ENCODE peak calls at places on chromosomes 13 and 19, in five cellular contexts. N is stomach, Z is prostate gland, C is HCT116, L is suprapubic skin. M is an unnamed sample. For H3K9me3, the result is how much of the 10 kb centered on the place peaks cover.

GRCh38 chr13:45807520-45808099 is 43.9 kb downstream of the SIAH3 start:
- DNase-seq in N (peak), Z (peak), C (peak), L (no peak), M (no peak)

GRCh38 chr13:23622991-23623390 is 52.8 kb downstream of the TNFRSF19 start:
- DNase-seq in N (no peak), Z (no peak), C (no peak), L (no peak), M (no peak)

GRCh38 chr13:32033744-32034143 is 2.2 kb downstream of the FRY start:
- DNase-seq in N (no peak), Z (no peak), C (no peak), L (no peak), M (no peak)

GRCh38 chr13:111384441-111385181 is 64.2 kb downstream of the TEX29 start:
- DNase-seq in N (peak), Z (no peak), C (no peak), L (no peak), M (no peak)

GRCh38 chr19:19997656-19998268 is 41.5 kb downstream of the ZNF682 start:
- DNase-seq in N (peak), Z (peak), C (no peak), L (no peak), M (no peak)

GRCh38 chr13:37701306-37701705 is 102.7 kb upstream of the POSTN start:
- DNase-seq in N (no peak), Z (no peak), C (no peak), L (no peak), M (no peak)

GRCh38 chr19:42132030-42132628 is at the start of gene POU2F2:
- DNase-seq in N (peak), Z (no peak), C (no peak), L (no peak), M (no peak)

GRCh38 chr13:99384468-99384867 is 77.3 kb upstream of the GPR183 start:
- DNase-seq in N (no peak), Z (no peak), C (no peak), L (no peak), M (no peak)

GRCh38 chr13:113182046-113182445 is 23.6 kb downstream of the PROZ start:
- DNase-seq in N (no peak), Z (no peak), C (no peak), L (no peak), M (no peak)

GRCh38 chr19:16447015-16447384 is 24.8 kb downstream of the EPS15L1 start:
- DNase-seq in N (peak), Z (no peak), C (no peak), L (peak), M (peak)

GRCh38 chr19:1237754-1238372 is at the start of gene CBARP:
- DNase-seq in N (no peak), Z (peak), C (no peak), L (no peak), M (peak)

GRCh38 chr13:25847145-25847544 is 204.7 kb downstream of the SHISA2 start:
- DNase-seq in N (no peak), Z (no peak), C (no peak), L (no peak), M (no peak)

GRCh38 chr13:71869274-71869673 is 2.3 kb upstream of the DACH1 start:
- DNase-seq in N (no peak), Z (no peak), C (no peak), L (no peak), M (no peak)

GRCh38 chr19:38815059-38816001 is 2.6 kb upstream of the LGALS4 start:
- DNase-seq in N (no peak), Z (no peak), C (no peak), L (no peak), M (no peak)

GRCh38 chr13:99875391-99875790 is 96.2 kb downstream of the ZIC5 start:
- DNase-seq in N (no peak), Z (no peak), C (no peak), L (no peak), M (no peak)

GRCh38 chr19:9848060-9848459 is 12.9 kb downstream of the PIN1 start:
- DNase-seq in N (no peak), Z (no peak), C (no peak), L (no peak), M (no peak)

GRCh38 chr19:44748426-44749254 is at the start of gene BCL3:
- DNase-seq in N (peak), Z (peak), C (no peak), L (peak), M (peak)

GRCh38 chr19:38392707-38393308 is 4.3 kb downstream of the SPRED3 start:
- DNase-seq in N (peak), Z (no peak), C (no peak), L (no peak), M (no peak)

GRCh38 chr13:21671793-21672680 is 1.2 kb downstream of the FGF9 start:
- DNase-seq in N (no peak), Z (no peak), C (no peak), L (no peak), M (no peak)

GRCh38 chr19:31947436-31947835 is 398.0 kb upstream of the ZNF507 start:
- DNase-seq in N (no peak), Z (no peak), C (no peak), L (no peak), M (no peak)

GRCh38 chr19:49546825-49547565 is 19.2 kb downstream of the RCN3 start:
- DNase-seq in N (peak), Z (peak), C (peak), L (no peak), M (peak)

GRCh38 chr13:30895773-30896172 is 10.3 kb upstream of the MEDAG start:
- DNase-seq in N (no peak), Z (no peak), C (no peak), L (peak), M (peak)

GRCh38 chr19:17149393-17150135 is 65.6 kb upstream of the USE1 start:
- DNase-seq in N (no peak), Z (no peak), C (no peak), L (no peak), M (no peak)

GRCh38 chr19:22784051-22784450 is at the start of gene ZNF99:
- DNase-seq in N (no peak), Z (no peak), C (no peak), L (peak), M (peak)

GRCh38 chr19:19444694-19445155 is 39.2 kb downstream of the GATAD2A start:
- DNase-seq in N (peak), Z (no peak), C (no peak), L (no peak), M (no peak)

GRCh38 chr19:16342002-16342715 is 17.5 kb downstream of the KLF2 start:
- DNase-seq in N (no peak), Z (peak), C (no peak), L (no peak), M (no peak)

GRCh38 chr19:10284641-10285278 is 2.0 kb upstream of the ICAM4 start:
- DNase-seq in N (no peak), Z (no peak), C (no peak), L (no peak), M (no peak)

GRCh38 chr13:42056146-42056545 is 7.7 kb downstream of the DGKH start:
- DNase-seq in N (no peak), Z (no peak), C (no peak), L (no peak), M (no peak)

GRCh38 chr13:51953347-51953746 is 57.9 kb downstream of the ATP7B start:
- DNase-seq in N (no peak), Z (no peak), C (no peak), L (no peak), M (no peak)

GRCh38 chr19:35710784-35711723 is 6.7 kb downstream of the ZBTB32 start:
- DNase-seq in N (no peak), Z (no peak), C (no peak), L (no peak), M (no peak)

GRCh38 chr13:97493471-97493870 is 59.5 kb downstream of the RAP2A start:
- DNase-seq in N (no peak), Z (no peak), C (no peak), L (no peak), M (no peak)

GRCh38 chr13:111184685-111185401 is 69.7 kb downstream of the ARHGEF7 start:
- DNase-seq in N (no peak), Z (no peak), C (no peak), L (no peak), M (no peak)

GRCh38 chr13:45682494-45683008 is 19.6 kb upstream of the CBY2 start:
- DNase-seq in N (no peak), Z (no peak), C (no peak), L (no peak), M (no peak)

GRCh38 chr13:44523176-44524017 is 52.7 kb downstream of the TSC22D1 start:
- DNase-seq in N (no peak), Z (peak), C (peak), L (no peak), M (no peak)

GRCh38 chr13:33524086-33524485 is 238.5 kb upstream of the STARD13 start:
- DNase-seq in N (no peak), Z (no peak), C (no peak), L (no peak), M (no peak)

GRCh38 chr19:38496603-38497487 is 63.4 kb downstream of the RYR1 start:
- DNase-seq in N (no peak), Z (no peak), C (peak), L (no peak), M (no peak)

GRCh38 chr13:71252191-71252704 is 614.8 kb downstream of the DACH1 start:
- DNase-seq in N (no peak), Z (no peak), C (no peak), L (no peak), M (no peak)

GRCh38 chr13:99250977-99251825 is 7.0 kb downstream of the GPR18 start:
- DNase-seq in N (no peak), Z (no peak), C (no peak), L (no peak), M (no peak)

GRCh38 chr13:46403851-46404731 is 17.0 kb upstream of the RUBCNL start:
- DNase-seq in N (no peak), Z (no peak), C (no peak), L (no peak), M (no peak)

DNA sequence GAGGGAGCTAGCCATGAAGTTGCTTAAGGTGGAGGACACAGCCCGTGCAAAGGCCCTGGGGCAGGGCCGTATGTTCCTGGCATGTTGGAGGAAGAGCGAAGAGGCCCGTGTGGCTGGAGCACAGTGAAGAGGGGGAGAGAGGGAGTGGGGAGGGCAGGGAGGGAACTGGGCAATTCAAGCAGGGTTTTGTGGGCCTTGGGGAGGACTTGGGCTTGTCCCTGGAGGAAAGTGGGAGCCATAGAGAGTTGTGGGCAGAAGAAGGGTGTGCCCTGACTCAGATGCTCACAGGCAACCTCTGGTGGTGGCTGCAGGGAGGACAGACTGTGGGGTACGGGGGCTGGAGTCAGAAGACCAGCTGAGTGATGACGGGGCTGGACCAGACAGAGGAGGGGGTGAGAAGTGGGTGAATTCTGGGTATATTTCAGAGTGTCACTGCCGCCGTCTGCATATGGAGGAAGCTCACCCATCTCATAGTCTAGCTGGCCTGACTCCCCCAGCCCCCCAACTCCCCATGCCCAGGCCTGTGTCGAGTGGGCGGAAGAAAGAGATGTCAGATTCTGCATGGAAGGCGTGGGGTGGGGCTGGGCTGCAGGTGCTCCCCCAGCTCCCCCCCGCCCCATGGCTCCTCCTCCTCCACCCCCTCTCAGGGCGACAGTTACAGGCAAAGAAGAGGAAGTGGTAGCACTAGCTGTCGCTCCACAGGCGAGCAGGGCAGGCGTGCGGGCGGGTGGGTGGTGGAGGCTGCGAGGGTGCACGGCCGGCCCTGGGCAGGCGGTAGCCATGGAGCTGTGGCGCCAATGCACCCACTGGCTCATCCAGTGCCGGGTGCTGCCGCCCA is at the start of gene VAV1:
- DNase-seq in N (peak), Z (peak), C (no peak), L (peak), M (no peak)
- TF ChIP-seq POLR2AphosphoS5 in N (peak), Z (no peak), C (no peak), L (no peak), M (no peak)

DNA sequence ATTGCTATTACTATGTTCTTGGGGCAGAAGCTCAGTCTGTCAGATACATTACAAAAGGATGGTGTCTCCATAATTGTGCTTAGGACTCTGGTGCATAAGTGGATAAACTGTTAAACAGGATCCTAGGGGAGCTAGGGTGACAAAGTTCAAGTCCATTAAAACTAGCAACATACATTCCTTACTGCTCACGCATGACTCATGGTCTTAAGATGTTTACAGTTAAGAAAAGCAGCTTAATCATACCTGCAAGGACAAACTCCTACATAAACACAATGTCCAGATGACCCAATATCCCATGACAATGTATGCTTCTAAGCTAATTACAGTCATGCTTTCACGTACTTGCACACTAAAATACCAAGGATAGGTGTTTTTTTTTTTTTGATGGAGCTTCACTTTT is 3.5 kb upstream of the ZNF701 start:
- DNase-seq in N (no peak), Z (no peak), C (no peak), L (no peak), M (no peak)
- H3K9me3 ChIP-seq in N (under half), Z (under half), C (under half), L (under half), M (under half)

DNA sequence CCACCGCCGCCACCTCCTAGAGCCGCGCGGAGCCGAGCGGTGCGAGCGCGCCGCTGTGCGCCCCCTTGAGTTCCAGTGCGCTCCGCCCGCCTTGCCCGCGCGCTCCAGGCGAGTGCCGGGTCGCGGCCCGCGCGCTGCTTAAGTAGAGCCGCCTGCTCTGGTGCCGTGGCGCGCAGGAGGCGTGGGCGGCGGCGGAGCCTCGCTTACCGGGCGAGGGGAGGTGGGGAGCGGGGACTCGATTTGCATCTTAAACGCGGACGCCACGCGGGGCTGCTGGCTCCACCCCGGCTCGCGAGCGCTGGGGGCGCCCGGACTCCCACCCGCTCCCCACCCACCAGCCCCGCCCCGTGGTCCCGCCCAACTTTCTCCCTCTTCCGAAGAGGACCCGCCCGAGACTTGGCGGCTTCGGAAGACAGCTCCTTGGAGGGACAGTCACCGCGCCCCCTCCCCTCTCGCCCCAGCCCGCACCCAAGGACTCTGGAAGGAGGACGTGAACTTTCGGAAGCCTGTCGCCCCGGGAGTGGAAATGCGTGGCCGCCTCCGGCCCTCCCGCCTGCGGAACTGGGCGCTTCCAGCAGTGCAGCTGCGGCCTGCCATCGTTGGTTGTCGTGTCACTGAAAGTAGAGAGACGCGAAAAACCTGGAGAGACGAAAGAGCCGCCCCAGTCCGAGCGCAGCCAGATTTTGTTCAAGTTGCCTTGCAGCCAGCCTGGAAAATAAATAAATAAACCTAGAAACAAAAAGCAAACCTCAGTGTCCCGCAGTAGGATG is at the start of gene KCTD12:
- DNase-seq in N (peak), Z (peak), C (peak), L (peak), M (peak)
- TF ChIP-seq POLR2A in N (no peak), Z (peak), C (no peak), L (peak), M (no peak)

GRCh38 chr13:48457578-48458242 is 44.8 kb upstream of the LPAR6 start:
- DNase-seq in N (no peak), Z (no peak), C (no peak), L (no peak), M (no peak)

GRCh38 chr13:48456546-48456945 is 43.6 kb upstream of the LPAR6 start:
- DNase-seq in N (no peak), Z (no peak), C (no peak), L (no peak), M (no peak)
- TF ChIP-seq POLR2AphosphoS5 in N (no peak), Z (no peak), C (no peak), L (no peak), M (no peak)

DNA sequence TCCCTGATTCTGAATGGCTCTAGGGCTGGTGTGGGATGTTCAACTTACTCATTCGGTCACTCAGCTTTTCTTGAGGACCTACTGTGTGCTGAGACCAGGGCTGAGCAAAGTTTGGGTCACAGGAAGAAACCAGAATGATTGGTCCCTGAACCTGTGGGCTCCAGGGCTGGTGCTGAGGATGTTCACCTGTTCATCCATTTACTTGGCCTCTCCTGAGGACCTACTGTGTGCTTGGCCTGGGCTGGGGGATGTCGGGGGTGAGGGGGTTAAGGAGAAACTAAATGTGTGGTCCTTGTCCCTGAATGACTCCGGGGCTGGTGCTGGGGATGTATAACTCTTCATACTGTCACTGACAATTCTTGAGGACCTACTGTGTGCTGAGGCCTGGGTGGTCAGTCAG is 10.3 kb downstream of the ZNF835 start:
- DNase-seq in N (no peak), Z (no peak), C (no peak), L (no peak), M (no peak)
- H3K9me3 ChIP-seq in N (under half), Z (under half), C (under half), L (under half), M (under half)

GRCh38 chr19:8137425-8137824 is 12.0 kb downstream of the FBN3 start:
- DNase-seq in N (no peak), Z (no peak), C (no peak), L (no peak), M (no peak)
- TF ChIP-seq POLR2A in N (no peak), Z (no peak), C (no peak), L (no peak), M (no peak)

GRCh38 chr19:34017024-34017423 is 155.3 kb upstream of the LSM14A start:
- DNase-seq in N (no peak), Z (no peak), C (peak), L (no peak), M (no peak)
- TF ChIP-seq POLR2AphosphoS5 in N (no peak), Z (peak), C (no peak), L (no peak), M (no peak)

DNA sequence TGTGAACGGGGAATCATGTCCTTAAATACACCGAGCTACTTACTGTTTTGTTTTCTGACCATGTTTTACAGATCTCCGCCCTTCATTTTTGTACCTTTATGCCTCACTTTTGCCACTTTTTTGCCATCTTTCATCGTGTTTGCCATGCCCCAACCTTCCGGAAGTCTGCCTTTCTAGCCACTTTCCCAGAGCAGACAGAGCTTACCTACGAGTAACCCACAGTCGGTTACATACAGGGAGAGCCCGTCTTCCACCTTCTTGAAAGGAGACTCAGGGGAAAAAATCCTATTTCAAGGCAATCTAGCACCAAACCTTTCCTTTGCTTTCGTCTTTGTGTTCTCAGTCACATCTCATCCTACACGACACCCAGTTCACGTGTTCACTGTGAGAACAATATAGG is 26.1 kb downstream of the RFPL4AL1 start:
- DNase-seq in N (no peak), Z (no peak), C (no peak), L (no peak), M (no peak)
- H3K9me3 ChIP-seq in N (under half), Z (under half), C (under half), L (under half), M (under half)

DNA sequence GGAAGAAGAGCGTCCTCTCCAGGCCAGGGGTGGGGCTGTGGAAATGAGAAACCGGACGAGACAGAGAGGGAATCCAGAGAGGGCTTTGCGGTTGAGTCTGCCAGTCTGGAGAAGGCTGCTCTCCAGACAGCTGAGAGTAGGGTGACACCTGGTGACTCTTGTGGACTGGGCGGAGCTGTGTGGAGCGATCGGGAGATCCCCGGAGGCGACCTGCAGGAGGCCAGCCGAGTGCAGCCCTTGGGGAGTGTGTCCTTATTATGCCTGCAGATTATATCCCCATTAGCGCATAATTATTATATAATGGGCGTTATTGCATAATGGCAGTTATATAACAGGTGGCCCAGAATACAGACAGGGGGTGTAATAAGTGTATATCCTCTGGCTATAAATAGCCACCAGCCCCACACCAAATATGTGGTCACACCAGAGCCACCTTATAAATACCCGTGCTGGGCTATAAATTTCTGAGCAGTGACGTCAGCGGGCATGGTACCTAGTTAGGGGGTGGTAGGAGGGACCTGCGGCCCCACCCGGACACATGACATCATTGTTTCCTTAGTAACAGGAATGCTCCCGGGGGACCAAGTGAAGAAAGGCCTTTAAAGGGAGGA is 41.2 kb downstream of the NFIX start:
- DNase-seq in N (peak), Z (no peak), C (peak), L (no peak), M (peak)
- TF ChIP-seq POLR2A in N (no peak), Z (no peak), C (no peak), L (no peak), M (no peak)

GRCh38 chr19:14432817-14433453 is at the start of gene PKN1:
- DNase-seq in N (peak), Z (no peak), C (no peak), L (no peak), M (no peak)
- TF ChIP-seq POLR2AphosphoS5 in N (no peak), Z (no peak), C (peak), L (no peak), M (peak)